ENCODE peak calls at places on chromosome 2, in seven cellular contexts. N is upper lobe of right lung; H is uterus; U is PC-3; V is CD4-positive, CD25-positive, alpha-beta regulatory T cell; M is GM23248; L is mammary epithelial cell. E is an unnamed sample. For H3K36me3 and H3K4me1, the result is how much of the 10 kb centered on the place peaks cover.

GRCh38 chr2:106107509-106108131 is 86.5 kb downstream of the UXS1 start:
- DNase-seq in N (no peak), H (no peak), U (peak), V (peak), M (peak), L (peak), E (no peak)

GRCh38 chr2:239898292-239898925 is 126.7 kb downstream of the NDUFA10 start:
- DNase-seq in N (peak), H (no peak), U (no peak), V (no peak), M (no peak), L (no peak), E (no peak)

GRCh38 chr2:240482141-240482540 is 46.7 kb downstream of the GPC1 start:
- DNase-seq in N (peak), H (no peak), U (no peak), V (no peak), M (no peak), L (no peak), E (no peak)

GRCh38 chr2:174888646-174889271 is 116.4 kb downstream of the CHN1 start:
- DNase-seq in N (no peak), H (no peak), U (no peak), V (no peak), M (no peak), L (no peak), E (no peak)

GRCh38 chr2:66494708-66495107 is 59.8 kb downstream of the MEIS1 start:
- DNase-seq in N (no peak), H (peak), U (peak), V (no peak), M (peak), L (peak), E (peak)

GRCh38 chr2:229974271-229974670 is 52.0 kb downstream of the FBXO36 start:
- DNase-seq in N (no peak), H (no peak), U (no peak), V (no peak), M (peak), L (no peak), E (no peak)

GRCh38 chr2:235966396-235966795 is 201.8 kb downstream of the GBX2 start:
- DNase-seq in N (no peak), H (no peak), U (no peak), V (no peak), M (no peak), L (no peak), E (no peak)

GRCh38 chr2:58886009-58886408 is 644.9 kb upstream of the FANCL start:
- DNase-seq in N (no peak), H (no peak), U (no peak), V (no peak), M (no peak), L (no peak), E (no peak)

GRCh38 chr2:26768759-26769500 is 4.8 kb downstream of the SLC35F6 start:
- DNase-seq in N (peak), H (peak), U (no peak), V (no peak), M (peak), L (peak), E (peak)

GRCh38 chr2:219736196-219736595 is 108.8 kb downstream of the SLC4A3 start:
- DNase-seq in N (no peak), H (no peak), U (peak), V (no peak), M (peak), L (peak), E (no peak)

GRCh38 chr2:152585830-152586484 is 131.3 kb downstream of the PRPF40A start:
- DNase-seq in N (no peak), H (no peak), U (peak), V (no peak), M (peak), L (peak), E (no peak)

GRCh38 chr2:58194451-58194850 is 46.7 kb downstream of the FANCL start:
- DNase-seq in N (no peak), H (no peak), U (no peak), V (no peak), M (no peak), L (no peak), E (no peak)

GRCh38 chr2:240919786-240920782 is 13.9 kb downstream of the CROCC2 start:
- DNase-seq in N (peak), H (peak), U (no peak), V (no peak), M (no peak), L (no peak), E (peak)

GRCh38 chr2:2294183-2294675 is 36.8 kb downstream of the MYT1L start:
- DNase-seq in N (no peak), H (no peak), U (no peak), V (no peak), M (peak), L (no peak), E (no peak)

GRCh38 chr2:231890896-231891513 is 35.2 kb downstream of the NPPC start:
- DNase-seq in N (peak), H (no peak), U (peak), V (no peak), M (no peak), L (peak), E (peak)

GRCh38 chr2:224837066-224837465 is 120.9 kb upstream of the CCDC195 start:
- DNase-seq in N (no peak), H (no peak), U (no peak), V (no peak), M (no peak), L (no peak), E (no peak)

GRCh38 chr2:233441161-233442027 is 87.1 kb downstream of the DGKD start:
- DNase-seq in N (peak), H (no peak), U (no peak), V (no peak), M (no peak), L (no peak), E (no peak)

GRCh38 chr2:102264952-102265351 is 46.4 kb upstream of the IL1RL1 start:
- DNase-seq in N (no peak), H (no peak), U (no peak), V (no peak), M (no peak), L (no peak), E (no peak)

GRCh38 chr2:164655750-164656149 is 34.5 kb upstream of the GRB14 start:
- DNase-seq in N (no peak), H (no peak), U (peak), V (no peak), M (peak), L (no peak), E (no peak)

GRCh38 chr2:70676301-70677035 is 91.5 kb downstream of the ADD2 start:
- DNase-seq in N (no peak), H (no peak), U (no peak), V (no peak), M (no peak), L (no peak), E (no peak)

GRCh38 chr2:24825883-24826800 is 32.9 kb downstream of the CENPO start:
- DNase-seq in N (no peak), H (peak), U (peak), V (peak), M (no peak), L (no peak), E (no peak)

GRCh38 chr2:122216901-122217300 is 461.4 kb downstream of the TSN start:
- DNase-seq in N (no peak), H (no peak), U (no peak), V (no peak), M (no peak), L (no peak), E (no peak)

GRCh38 chr2:133400411-133400810 is 167.9 kb downstream of the NCKAP5 start:
- DNase-seq in N (no peak), H (no peak), U (no peak), V (no peak), M (no peak), L (no peak), E (no peak)

GRCh38 chr2:40240067-40240466 is 211.8 kb downstream of the SLC8A1 start:
- DNase-seq in N (peak), H (peak), U (peak), V (no peak), M (peak), L (peak), E (peak)

GRCh38 chr2:96325038-96325883 is at the start of gene ITPRIPL1:
- DNase-seq in N (no peak), H (no peak), U (no peak), V (peak), M (peak), L (no peak), E (no peak)

GRCh38 chr2:235618039-235618438 is 124.2 kb downstream of the AGAP1 start:
- DNase-seq in N (no peak), H (no peak), U (peak), V (no peak), M (peak), L (no peak), E (no peak)

GRCh38 chr2:56231361-56231760 is 47.6 kb downstream of the CCDC85A start:
- DNase-seq in N (no peak), H (no peak), U (peak), V (no peak), M (peak), L (no peak), E (no peak)

GRCh38 chr2:56230171-56230570 is 46.4 kb downstream of the CCDC85A start:
- DNase-seq in N (no peak), H (no peak), U (peak), V (no peak), M (peak), L (peak), E (no peak)

GRCh38 chr2:56227811-56228210 is 44.0 kb downstream of the CCDC85A start:
- DNase-seq in N (no peak), H (no peak), U (no peak), V (no peak), M (peak), L (no peak), E (no peak)

GRCh38 chr2:56232912-56233311 is 49.1 kb downstream of the CCDC85A start:
- DNase-seq in N (no peak), H (no peak), U (no peak), V (no peak), M (no peak), L (no peak), E (no peak)

DNA sequence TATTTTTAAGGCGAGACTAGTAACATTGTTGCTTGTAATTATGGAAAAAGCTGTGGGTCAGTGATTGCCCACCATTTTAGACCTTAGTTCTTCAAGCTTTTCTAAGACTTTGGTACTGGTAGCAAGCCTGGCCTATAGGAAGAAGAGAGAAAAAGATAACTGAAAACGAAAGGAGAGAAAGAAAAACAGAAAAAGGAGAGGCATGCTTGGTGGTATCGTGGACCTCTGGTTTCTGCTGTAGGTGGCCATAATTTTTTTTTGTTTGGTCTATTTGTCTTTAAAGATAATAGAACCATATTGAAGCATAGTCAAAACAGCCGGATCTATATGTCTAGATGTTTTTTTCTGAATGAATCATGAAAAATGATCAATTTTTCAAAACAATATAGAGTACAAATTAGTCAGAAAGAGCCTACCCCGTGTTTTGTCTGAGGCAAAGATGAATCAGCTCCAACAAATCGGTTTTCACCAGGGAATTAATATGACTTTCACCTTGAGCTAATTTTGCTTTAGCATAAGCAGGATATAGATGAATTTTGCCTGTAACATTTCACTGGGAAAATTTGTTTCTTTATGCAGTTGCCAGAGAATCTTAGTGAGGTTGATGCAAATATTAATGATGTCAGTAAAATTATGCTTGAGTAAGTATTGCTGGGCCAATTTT is 45.7 kb downstream of the CCDC85A start:
- DNase-seq in N (no peak), H (no peak), U (peak), V (no peak), M (peak), L (peak), E (no peak)
- H3K27ac ChIP-seq in N (no peak), H (no peak), U (peak), V (no peak), M (peak), L (peak), E (no peak)

GRCh38 chr2:200534572-200534971 is 8.6 kb downstream of the SGO2 start:
- DNase-seq in N (no peak), H (no peak), U (no peak), V (no peak), M (no peak), L (no peak), E (no peak)

GRCh38 chr2:200540793-200541192 is 14.8 kb downstream of the SGO2 start:
- DNase-seq in N (no peak), H (no peak), U (no peak), V (no peak), M (no peak), L (no peak), E (no peak)

GRCh38 chr2:200533754-200534153 is 7.7 kb downstream of the SGO2 start:
- DNase-seq in N (no peak), H (peak), U (no peak), V (no peak), M (no peak), L (no peak), E (no peak)

DNA sequence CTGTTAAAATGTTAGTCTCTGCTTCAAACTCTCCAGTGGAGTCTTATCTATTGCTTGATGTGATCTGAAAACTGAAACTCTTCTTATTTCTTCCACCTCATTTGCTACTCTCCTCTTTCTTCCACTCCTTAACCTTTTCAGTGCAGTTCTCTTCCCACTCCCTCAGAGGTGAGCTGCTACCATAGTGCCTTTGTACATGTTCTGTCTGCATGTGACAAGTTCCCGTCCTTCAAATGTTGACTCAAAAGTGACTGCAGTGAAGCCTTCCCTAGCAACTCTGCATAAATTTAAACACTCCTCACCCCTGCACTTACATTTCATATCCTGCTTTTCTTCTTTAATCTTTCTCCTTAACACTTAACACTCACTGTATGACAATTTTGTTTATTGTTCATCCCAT is 12.1 kb downstream of the SGO2 start:
- DNase-seq in N (no peak), H (no peak), U (no peak), V (no peak), M (no peak), L (no peak), E (no peak)
- H3K36me3 ChIP-seq in N (under half), H (under half), U (half or more), V (under half), M (under half), L (under half), E (under half)

GRCh38 chr2:47864566-47864965 is 41.7 kb downstream of the FBXO11 start:
- DNase-seq in N (no peak), H (no peak), U (no peak), V (no peak), M (no peak), L (no peak), E (no peak)
- H3K4me1 ChIP-seq in N (under half), H (under half), U (under half), V (under half), M (under half), L (under half), E (under half)

GRCh38 chr2:74293191-74294065 is 49.8 kb downstream of the SLC4A5 start:
- DNase-seq in N (no peak), H (no peak), U (no peak), V (no peak), M (no peak), L (no peak), E (no peak)

GRCh38 chr2:74301262-74301661 is 42.0 kb downstream of the SLC4A5 start:
- DNase-seq in N (no peak), H (no peak), U (no peak), V (no peak), M (no peak), L (no peak), E (no peak)

GRCh38 chr2:74300506-74300905 is 42.7 kb downstream of the SLC4A5 start:
- DNase-seq in N (no peak), H (no peak), U (no peak), V (no peak), M (no peak), L (no peak), E (no peak)

GRCh38 chr2:74297950-74298349 is 45.3 kb downstream of the SLC4A5 start:
- DNase-seq in N (no peak), H (no peak), U (no peak), V (no peak), M (no peak), L (no peak), E (no peak)

DNA sequence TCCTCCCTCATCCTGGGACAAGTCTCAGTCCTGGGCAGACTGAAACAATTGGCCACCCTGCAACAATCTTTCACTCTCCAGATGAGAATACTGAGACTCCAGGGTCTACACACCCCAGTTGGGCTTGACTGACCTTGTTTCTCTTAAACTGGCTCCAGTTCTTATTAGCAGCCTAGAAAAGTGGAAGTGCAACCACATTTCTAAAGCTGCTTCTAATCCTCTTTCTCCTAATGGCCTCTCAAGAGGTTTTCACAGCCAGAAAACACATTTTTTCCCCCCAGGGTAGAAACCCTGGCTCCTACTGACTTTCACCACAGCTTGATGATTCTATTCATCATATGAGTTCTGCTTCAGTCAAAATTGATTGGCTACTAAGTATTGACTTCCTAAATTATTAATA is 45.8 kb downstream of the SLC4A5 start:
- DNase-seq in N (no peak), H (no peak), U (no peak), V (no peak), M (no peak), L (no peak), E (no peak)
- H3K27ac ChIP-seq in N (no peak), H (no peak), U (no peak), V (no peak), M (no peak), L (no peak), E (no peak)

GRCh38 chr2:160300203-160300602 is 100.1 kb upstream of the ITGB6 start:
- DNase-seq in N (no peak), H (no peak), U (no peak), V (no peak), M (peak), L (no peak), E (no peak)

GRCh38 chr2:160301420-160301819 is 101.3 kb upstream of the ITGB6 start:
- DNase-seq in N (no peak), H (no peak), U (no peak), V (no peak), M (peak), L (no peak), E (no peak)

GRCh38 chr2:160305081-160305750 is 105.1 kb upstream of the ITGB6 start:
- DNase-seq in N (no peak), H (no peak), U (no peak), V (no peak), M (peak), L (peak), E (no peak)

GRCh38 chr2:160303076-160303475 is 103.0 kb upstream of the ITGB6 start:
- DNase-seq in N (no peak), H (no peak), U (no peak), V (no peak), M (peak), L (no peak), E (no peak)

GRCh38 chr2:160303527-160303926 is 103.5 kb upstream of the ITGB6 start:
- DNase-seq in N (no peak), H (no peak), U (no peak), V (no peak), M (no peak), L (no peak), E (no peak)
- H3K36me3 ChIP-seq in N (under half), H (under half), U (under half), V (under half), M (half or more), L (under half), E (under half)

DNA sequence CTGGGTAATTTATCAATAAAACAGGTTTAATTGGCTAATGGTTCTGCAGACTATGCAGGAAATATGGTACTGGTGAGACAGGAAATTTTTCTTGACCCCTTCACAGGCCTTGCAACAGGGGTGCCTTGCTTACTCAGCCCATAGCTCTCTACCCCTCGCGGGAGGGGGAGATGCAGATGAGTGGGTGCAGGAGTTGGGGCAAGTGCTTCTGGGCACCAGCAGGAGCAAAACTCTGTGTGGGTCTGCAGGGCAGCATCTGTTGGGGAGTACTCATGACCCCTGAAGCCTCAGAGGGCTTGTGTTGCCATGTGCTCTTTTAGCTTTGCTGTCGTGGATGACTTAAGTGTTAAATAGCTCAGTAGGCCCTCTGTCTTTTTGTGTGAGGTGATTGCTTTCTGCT is 48.6 kb downstream of the GULP1 start:
- DNase-seq in N (no peak), H (no peak), U (no peak), V (no peak), M (no peak), L (no peak), E (no peak)
- H3K4me1 ChIP-seq in N (under half), H (under half), U (under half), V (under half), M (under half), L (under half), E (under half)

GRCh38 chr2:128379021-128380005 is 60.6 kb upstream of the HS6ST1 start:
- DNase-seq in N (peak), H (peak), U (no peak), V (no peak), M (peak), L (no peak), E (peak)
- H3K27ac ChIP-seq in N (peak), H (peak), U (no peak), V (no peak), M (no peak), L (no peak), E (no peak)